ENCODE peak calls at places on chromosomes 16 and 17, in nine cellular contexts. Z, T, M, C, S, Y, N, H and F are unnamed samples. For H3K4me1, the result is how much of the 10 kb centered on the place peaks cover.

GRCh38 chr16:69187387-69187890 is 475 bp downstream of the SNTB2 start:
- DNase-seq in Z (peak), T (peak), M (peak), C (peak), S (no peak), Y (peak), N (peak), H (peak), F (peak)

GRCh38 chr16:2866422-2866821 is 8.5 kb upstream of the PRSS22 start:
- DNase-seq in Z (no peak), T (no peak), M (no peak), C (no peak), S (no peak), Y (no peak), N (no peak), H (no peak), F (no peak)

GRCh38 chr17:61477204-61477834 is 25.1 kb downstream of the TBX4 start:
- DNase-seq in Z (no peak), T (peak), M (no peak), C (no peak), S (no peak), Y (no peak), N (no peak), H (no peak), F (peak)

GRCh38 chr17:50139950-50140885 is 10.3 kb upstream of the SAMD14 start:
- DNase-seq in Z (peak), T (peak), M (peak), C (peak), S (no peak), Y (peak), N (peak), H (peak), F (peak)

GRCh38 chr16:4700997-4701743 is 7.8 kb downstream of the NUDT16L1 start:
- DNase-seq in Z (no peak), T (no peak), M (no peak), C (no peak), S (no peak), Y (peak), N (no peak), H (peak), F (peak)

GRCh38 chr17:78532311-78532710 is 44.9 kb downstream of the DNAH17 start:
- DNase-seq in Z (no peak), T (no peak), M (no peak), C (no peak), S (no peak), Y (no peak), N (no peak), H (peak), F (peak)

GRCh38 chr16:56608876-56609462 is 585 bp downstream of the MT2A start:
- DNase-seq in Z (no peak), T (no peak), M (no peak), C (no peak), S (no peak), Y (no peak), N (peak), H (peak), F (no peak)

GRCh38 chr17:3754458-3755334 is 31.0 kb downstream of the HASPIN start:
- DNase-seq in Z (peak), T (peak), M (peak), C (no peak), S (no peak), Y (no peak), N (peak), H (peak), F (peak)

GRCh38 chr16:65445313-65446260 is 323.7 kb upstream of the CDH11 start:
- DNase-seq in Z (no peak), T (no peak), M (no peak), C (no peak), S (no peak), Y (no peak), N (no peak), H (no peak), F (no peak)

GRCh38 chr16:3954411-3954921 is 74.0 kb upstream of the CREBBP start:
- DNase-seq in Z (no peak), T (peak), M (no peak), C (peak), S (no peak), Y (no peak), N (no peak), H (no peak), F (no peak)

GRCh38 chr16:78005881-78006280 is 16.5 kb upstream of the CLEC3A start:
- DNase-seq in Z (no peak), T (no peak), M (no peak), C (no peak), S (no peak), Y (no peak), N (peak), H (no peak), F (no peak)

GRCh38 chr16:88309905-88310259 is 72.9 kb upstream of the ZNF469 start:
- DNase-seq in Z (no peak), T (peak), M (no peak), C (no peak), S (no peak), Y (peak), N (no peak), H (no peak), F (no peak)

GRCh38 chr16:89575247-89576172 is at the start of gene CPNE7:
- DNase-seq in Z (no peak), T (no peak), M (no peak), C (no peak), S (no peak), Y (no peak), N (peak), H (no peak), F (no peak)

GRCh38 chr17:13047016-13047415 is 29.2 kb upstream of the ELAC2 start:
- DNase-seq in Z (no peak), T (no peak), M (no peak), C (no peak), S (no peak), Y (no peak), N (no peak), H (no peak), F (no peak)

GRCh38 chr17:17822189-17822978 is 14.4 kb downstream of the SREBF1 start:
- DNase-seq in Z (peak), T (no peak), M (no peak), C (peak), S (no peak), Y (peak), N (no peak), H (peak), F (no peak)

GRCh38 chr16:89422905-89423630 is 67.3 kb downstream of the ANKRD11 start:
- DNase-seq in Z (no peak), T (peak), M (peak), C (no peak), S (no peak), Y (no peak), N (no peak), H (no peak), F (no peak)

GRCh38 chr17:32142857-32143524 is 689 bp downstream of the RHOT1 start:
- DNase-seq in Z (no peak), T (peak), M (peak), C (peak), S (no peak), Y (peak), N (peak), H (peak), F (peak)

GRCh38 chr16:84555418-84556196 is 51.1 kb upstream of the MEAK7 start:
- DNase-seq in Z (no peak), T (no peak), M (no peak), C (no peak), S (no peak), Y (no peak), N (peak), H (no peak), F (no peak)

GRCh38 chr17:46162871-46163270 is 30.4 kb downstream of the KANSL1 start:
- DNase-seq in Z (no peak), T (no peak), M (no peak), C (no peak), S (no peak), Y (no peak), N (no peak), H (no peak), F (no peak)
- H3K4me1 ChIP-seq in Z (under half), T (under half), M (half or more), C (half or more), S (half or more), Y (half or more), N (under half), H (under half), F (half or more)

GRCh38 chr17:57550671-57551315 is 194.3 kb downstream of the CCDC182 start:
- DNase-seq in Z (no peak), T (no peak), M (no peak), C (no peak), S (no peak), Y (no peak), N (no peak), H (no peak), F (no peak)
- H3K27ac ChIP-seq in Z (no peak), T (no peak), M (no peak), C (no peak), S (no peak), Y (no peak), N (peak), H (no peak), F (no peak)

DNA sequence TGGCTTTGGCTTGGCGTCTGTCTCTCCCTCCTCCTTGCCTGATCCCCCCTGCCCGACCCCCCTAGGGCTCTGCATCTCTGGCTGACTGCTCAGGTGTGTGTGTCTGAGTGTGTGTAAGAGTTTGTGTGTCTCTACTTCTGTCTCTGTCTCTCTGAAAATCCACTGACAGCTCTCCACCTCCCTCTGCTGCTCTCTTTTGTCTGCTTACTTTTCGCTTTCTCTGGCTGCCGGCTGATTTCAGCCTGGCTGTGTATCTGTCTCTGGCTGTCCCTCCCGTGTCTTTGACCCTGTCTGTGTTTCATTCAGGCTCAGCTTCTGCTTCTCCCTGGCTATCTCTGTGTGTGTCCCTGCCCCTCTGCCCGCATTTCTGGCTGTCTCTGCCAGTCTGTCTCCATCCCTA is 3.8 kb upstream of the SPEM1 start:
- DNase-seq in Z (no peak), T (no peak), M (no peak), C (no peak), S (no peak), Y (no peak), N (no peak), H (no peak), F (no peak)
- TF ChIP-seq CTCF in Z (no peak), T (no peak), M (no peak), C (no peak), S (no peak), Y (no peak), N (no peak), H (no peak), F (no peak)

GRCh38 chr17:16282522-16282921 is 65.5 kb downstream of the PIGL start:
- DNase-seq in Z (no peak), T (no peak), M (no peak), C (no peak), S (no peak), Y (no peak), N (no peak), H (no peak), F (no peak)

GRCh38 chr17:16285646-16286008 is 67.6 kb downstream of the CENPV start:
- DNase-seq in Z (no peak), T (no peak), M (no peak), C (no peak), S (no peak), Y (no peak), N (no peak), H (no peak), F (peak)

GRCh38 chr17:16286009-16286946 is 67.0 kb downstream of the CENPV start:
- DNase-seq in Z (peak), T (peak), M (peak), C (peak), S (peak), Y (peak), N (peak), H (peak), F (peak)

GRCh38 chr17:16283705-16284104 is 66.7 kb downstream of the PIGL start:
- DNase-seq in Z (no peak), T (no peak), M (no peak), C (no peak), S (no peak), Y (no peak), N (no peak), H (no peak), F (no peak)

DNA sequence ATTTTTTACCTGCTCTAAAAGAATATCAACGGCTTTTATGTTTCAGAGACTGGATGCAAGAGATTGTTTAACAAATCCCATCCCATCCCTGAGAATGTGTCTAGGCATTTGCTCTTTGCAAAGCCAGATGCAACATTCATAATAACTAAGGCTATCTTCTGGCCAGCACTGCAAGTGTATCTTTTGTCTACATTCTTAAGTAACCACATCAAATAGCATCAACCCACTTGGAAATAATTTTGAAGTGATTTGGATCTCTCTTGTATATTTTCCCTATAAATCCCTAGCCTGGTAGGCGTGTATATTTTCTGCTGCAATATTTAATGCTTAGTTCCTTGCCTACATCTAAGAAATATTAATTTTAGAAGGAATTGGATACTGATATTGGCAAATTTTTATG is 64.3 kb downstream of the PIGL start:
- DNase-seq in Z (no peak), T (no peak), M (no peak), C (no peak), S (no peak), Y (no peak), N (no peak), H (no peak), F (no peak)
- H3K4me1 ChIP-seq in Z (under half), T (under half), M (under half), C (under half), S (under half), Y (under half), N (under half), H (under half), F (under half)

DNA sequence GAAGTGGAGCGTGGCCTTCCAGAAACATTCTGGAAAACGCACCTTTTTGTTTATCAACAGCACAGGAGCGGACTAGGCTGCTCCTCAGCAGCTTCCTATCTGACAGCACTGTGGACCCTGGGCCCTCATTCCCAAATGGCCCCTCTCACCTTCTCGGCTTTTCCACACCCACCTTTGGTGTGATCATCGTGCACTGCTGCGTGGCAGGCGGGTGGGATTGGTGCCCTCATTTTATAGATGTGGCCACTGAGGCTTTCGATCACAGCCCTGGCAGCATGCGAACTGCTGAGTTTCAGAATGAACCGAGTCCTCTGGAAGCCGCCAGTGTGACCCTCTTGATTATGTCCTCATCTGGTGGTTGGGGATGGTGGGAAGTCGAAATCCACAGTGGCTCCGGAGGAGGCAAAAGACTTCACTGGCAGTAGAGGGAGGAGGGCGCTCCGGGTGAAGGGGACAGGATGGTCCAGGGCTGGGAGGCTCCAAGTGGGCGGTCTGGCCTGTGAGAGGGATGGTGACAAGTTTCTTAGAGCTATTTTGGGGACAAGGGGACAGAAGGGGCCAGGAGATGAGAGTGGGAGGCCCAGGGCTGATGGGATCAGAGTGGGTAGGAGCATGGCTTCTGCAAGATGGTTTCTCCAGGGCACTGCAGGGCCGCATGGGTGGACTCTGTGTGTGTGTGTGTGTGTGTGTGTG is 49.5 kb downstream of the NKD1 start:
- DNase-seq in Z (no peak), T (no peak), M (no peak), C (no peak), S (no peak), Y (no peak), N (no peak), H (no peak), F (no peak)
- H3K27ac ChIP-seq in Z (no peak), T (no peak), M (no peak), C (peak), S (peak), Y (no peak), N (no peak), H (no peak), F (no peak)

GRCh38 chr17:64015447-64015846 is 5.0 kb downstream of the ICAM2 start:
- DNase-seq in Z (no peak), T (no peak), M (no peak), C (no peak), S (no peak), Y (no peak), N (no peak), H (peak), F (no peak)

GRCh38 chr17:64017381-64017980 is 3.0 kb downstream of the ICAM2 start:
- DNase-seq in Z (no peak), T (no peak), M (no peak), C (no peak), S (no peak), Y (no peak), N (no peak), H (no peak), F (no peak)

GRCh38 chr17:64019486-64020067 is 856 bp downstream of the ICAM2 start:
- DNase-seq in Z (no peak), T (no peak), M (peak), C (peak), S (no peak), Y (no peak), N (no peak), H (peak), F (no peak)

GRCh38 chr17:64016974-64017373 is 3.5 kb downstream of the ICAM2 start:
- DNase-seq in Z (no peak), T (no peak), M (no peak), C (no peak), S (no peak), Y (no peak), N (no peak), H (no peak), F (no peak)

DNA sequence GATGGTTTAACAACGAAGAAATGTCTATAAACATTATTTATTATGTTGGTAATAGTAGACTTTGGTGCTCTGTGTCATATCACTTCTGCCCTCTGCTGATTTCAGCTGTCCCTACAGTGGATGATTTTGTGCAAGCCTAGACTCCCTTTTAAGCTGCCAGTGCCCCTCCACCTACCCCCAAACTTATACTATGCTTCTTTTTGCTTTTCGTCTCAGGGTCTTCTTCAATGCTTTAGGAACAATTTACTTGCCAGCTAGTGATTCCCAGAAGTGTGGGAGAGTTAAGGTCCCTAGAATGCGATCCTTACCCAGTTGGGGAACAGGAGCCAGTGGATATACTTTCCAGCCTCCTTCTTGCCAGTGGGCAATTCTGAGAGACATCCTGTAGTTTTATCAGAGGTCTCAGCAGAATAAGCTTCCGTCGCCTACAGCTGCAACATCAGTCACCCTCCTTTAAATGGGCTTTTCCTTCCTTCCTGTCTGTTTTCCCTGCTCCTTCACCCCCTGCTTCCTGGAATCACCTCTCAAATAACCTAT is 4.1 kb downstream of the ICAM2 start:
- DNase-seq in Z (no peak), T (no peak), M (no peak), C (no peak), S (no peak), Y (no peak), N (no peak), H (peak), F (no peak)
- TF ChIP-seq CTCF in Z (no peak), T (no peak), M (peak), C (no peak), S (no peak), Y (peak), N (peak), H (no peak), F (peak)

GRCh38 chr17:39404542-39405378 is 3.3 kb upstream of the FBXL20 start:
- DNase-seq in Z (peak), T (no peak), M (no peak), C (no peak), S (no peak), Y (no peak), N (no peak), H (no peak), F (no peak)
- H3K4me1 ChIP-seq in Z (under half), T (under half), M (under half), C (under half), S (under half), Y (under half), N (under half), H (under half), F (under half)

GRCh38 chr16:12920739-12921138 is 19.3 kb downstream of the SHISA9 start:
- DNase-seq in Z (no peak), T (no peak), M (no peak), C (no peak), S (no peak), Y (no peak), N (no peak), H (no peak), F (no peak)

GRCh38 chr16:12917653-12918052 is 16.3 kb downstream of the SHISA9 start:
- DNase-seq in Z (no peak), T (no peak), M (no peak), C (no peak), S (no peak), Y (no peak), N (no peak), H (no peak), F (no peak)

GRCh38 chr16:12917246-12917645 is 15.8 kb downstream of the SHISA9 start:
- DNase-seq in Z (no peak), T (no peak), M (no peak), C (no peak), S (no peak), Y (no peak), N (no peak), H (no peak), F (no peak)
- H3K27ac ChIP-seq in Z (no peak), T (no peak), M (no peak), C (no peak), S (no peak), Y (no peak), N (no peak), H (no peak), F (no peak)

GRCh38 chr17:71304498-71305158 is 816.2 kb upstream of the SOX9 start:
- DNase-seq in Z (no peak), T (no peak), M (no peak), C (no peak), S (no peak), Y (no peak), N (no peak), H (no peak), F (no peak)
- TF ChIP-seq CTCF in Z (no peak), T (no peak), M (no peak), C (no peak), S (no peak), Y (no peak), N (peak), H (no peak), F (no peak)